ENCODE peak calls at places on chromosomes 11 and 22, in five cellular contexts. One of them, this sample, is unnamed.

GRCh38 chr11:96021901-96022650 is 98.2 kb upstream of the MTMR2 start:
- DNase-seq in AG04449: no peak
- DNase-seq in stimulated activated CD4-positive, alpha-beta T cell treated with anti-CD3 and anti-CD28 coated beads, Interleukin-2, amount 100 ng/mL, for 24 hours: no peak
- DNase-seq in anterior cingulate cortex: no peak
- DNase-seq in mesenchymal stem cell: no peak
- DNase-seq in this sample: no peak

GRCh38 chr11:1054143-1055108 is 17.9 kb upstream of the MUC6 start:
- DNase-seq in anterior cingulate cortex: no peak
- DNase-seq in AG04449: no peak
- DNase-seq in mesenchymal stem cell: no peak
- DNase-seq in stimulated activated CD4-positive, alpha-beta T cell treated with anti-CD3 and anti-CD28 coated beads, Interleukin-2, amount 100 ng/mL, for 24 hours: no peak
- DNase-seq in this sample: no peak

GRCh38 chr11:125167954-125168821 is 3.6 kb downstream of the PKNOX2 start:
- DNase-seq in mesenchymal stem cell: peak
- DNase-seq in stimulated activated CD4-positive, alpha-beta T cell treated with anti-CD3 and anti-CD28 coated beads, Interleukin-2, amount 100 ng/mL, for 24 hours: no peak
- DNase-seq in AG04449: peak
- DNase-seq in anterior cingulate cortex: no peak
- DNase-seq in this sample: no peak

GRCh38 chr22:24591286-24591830 is 1.5 kb downstream of the LRRC75B start:
- DNase-seq in mesenchymal stem cell: no peak
- DNase-seq in stimulated activated CD4-positive, alpha-beta T cell treated with anti-CD3 and anti-CD28 coated beads, Interleukin-2, amount 100 ng/mL, for 24 hours: no peak
- DNase-seq in AG04449: no peak
- DNase-seq in anterior cingulate cortex: no peak
- DNase-seq in this sample: no peak

GRCh38 chr11:86805873-86806310 is 5.5 kb downstream of the PRSS23 start:
- DNase-seq in anterior cingulate cortex: no peak
- DNase-seq in mesenchymal stem cell: no peak
- DNase-seq in AG04449: no peak
- DNase-seq in stimulated activated CD4-positive, alpha-beta T cell treated with anti-CD3 and anti-CD28 coated beads, Interleukin-2, amount 100 ng/mL, for 24 hours: peak
- DNase-seq in this sample: peak

GRCh38 chr11:108223449-108224149 is 732 bp downstream of the ATM start:
- DNase-seq in AG04449: no peak
- DNase-seq in stimulated activated CD4-positive, alpha-beta T cell treated with anti-CD3 and anti-CD28 coated beads, Interleukin-2, amount 100 ng/mL, for 24 hours: peak
- DNase-seq in mesenchymal stem cell: no peak
- DNase-seq in anterior cingulate cortex: peak
- DNase-seq in this sample: peak

GRCh38 chr11:101880208-101880607 is 34.6 kb upstream of the CEP126 start:
- DNase-seq in anterior cingulate cortex: no peak
- DNase-seq in AG04449: no peak
- DNase-seq in mesenchymal stem cell: peak
- DNase-seq in stimulated activated CD4-positive, alpha-beta T cell treated with anti-CD3 and anti-CD28 coated beads, Interleukin-2, amount 100 ng/mL, for 24 hours: no peak
- DNase-seq in this sample: no peak

GRCh38 chr11:134155456-134155855 is 68.3 kb downstream of the NCAPD3 start:
- DNase-seq in anterior cingulate cortex: no peak
- DNase-seq in mesenchymal stem cell: no peak
- DNase-seq in stimulated activated CD4-positive, alpha-beta T cell treated with anti-CD3 and anti-CD28 coated beads, Interleukin-2, amount 100 ng/mL, for 24 hours: no peak
- DNase-seq in AG04449: no peak
- DNase-seq in this sample: no peak

GRCh38 chr11:61598383-61598782 is 17.5 kb upstream of the SYT7 start:
- DNase-seq in stimulated activated CD4-positive, alpha-beta T cell treated with anti-CD3 and anti-CD28 coated beads, Interleukin-2, amount 100 ng/mL, for 24 hours: no peak
- DNase-seq in anterior cingulate cortex: no peak
- DNase-seq in mesenchymal stem cell: no peak
- DNase-seq in AG04449: no peak
- DNase-seq in this sample: no peak

GRCh38 chr11:86608251-86608799 is 64.1 kb downstream of the ME3 start:
- DNase-seq in mesenchymal stem cell: peak
- DNase-seq in AG04449: no peak
- DNase-seq in stimulated activated CD4-positive, alpha-beta T cell treated with anti-CD3 and anti-CD28 coated beads, Interleukin-2, amount 100 ng/mL, for 24 hours: peak
- DNase-seq in anterior cingulate cortex: no peak
- DNase-seq in this sample: peak

GRCh38 chr11:15955595-15955994 is 400.8 kb downstream of the SOX6 start:
- DNase-seq in mesenchymal stem cell: peak
- DNase-seq in stimulated activated CD4-positive, alpha-beta T cell treated with anti-CD3 and anti-CD28 coated beads, Interleukin-2, amount 100 ng/mL, for 24 hours: no peak
- DNase-seq in AG04449: no peak
- DNase-seq in anterior cingulate cortex: no peak
- DNase-seq in this sample: no peak

GRCh38 chr11:133903056-133903455 is 53.7 kb downstream of the IGSF9B start:
- DNase-seq in mesenchymal stem cell: no peak
- DNase-seq in anterior cingulate cortex: no peak
- DNase-seq in stimulated activated CD4-positive, alpha-beta T cell treated with anti-CD3 and anti-CD28 coated beads, Interleukin-2, amount 100 ng/mL, for 24 hours: no peak
- DNase-seq in AG04449: no peak
- DNase-seq in this sample: no peak